ENCODE peak calls at places on chromosomes 2 and 18, in six cellular contexts. M is ovary; G is activated CD4-positive, alpha-beta T cell treated with anti-CD3 and anti-CD28 coated beads, Interleukin-2, amount 50 U/mL, for 24 hours; H is activated CD8-positive, alpha-beta memory T cell treated with anti-CD3 and anti-CD28 coated beads for 4 hours; S is activated T-cell treated with anti-CD3 and anti-CD28 coated beads for 24 hours; U is stimulated activated CD8-positive, alpha-beta memory T cell treated with anti-CD3 and anti-CD28 coated beads, Interleukin-12 subunit alpha, Interleukin-12 subunit beta, amount 100 ng/mL, for 4 hours. W is an unnamed sample.
A peak's percentile ranks its signal among the peaks of the same experiment; 100 is the strongest.

GRCh38 chr2:229731363-229731762 is 17.0 kb upstream of the DNER start:
- DNase-seq in M (no peak), G (no peak), H (no peak), S (no peak), U (no peak), W (no peak)

GRCh38 chr2:133053541-133053940 is 383.5 kb upstream of the LYPD1 start:
- DNase-seq in M (no peak), G (no peak), H (no peak), S (no peak), U (no peak), W (no peak)

GRCh38 chr2:238846503-238847431 is 1.1 kb upstream of the TWIST2 start:
- DNase-seq in M (peak; percentile 51), G (no peak), H (no peak), S (no peak), U (no peak), W (no peak)

GRCh38 chr18:66792466-66792865 is 188.6 kb upstream of the CDH19 start:
- DNase-seq in M (no peak), G (no peak), H (no peak), S (no peak), U (no peak), W (no peak)

GRCh38 chr2:18690342-18690741 is 101.0 kb upstream of the NT5C1B start:
- DNase-seq in M (no peak), G (no peak), H (no peak), S (no peak), U (no peak), W (no peak)

GRCh38 chr2:183034806-183035205 is 3.5 kb downstream of the NCKAP1 start:
- DNase-seq in M (no peak), G (no peak), H (no peak), S (no peak), U (no peak), W (no peak)

GRCh38 chr2:8851811-8852560 is 14.6 kb upstream of the KIDINS220 start:
- DNase-seq in M (no peak), G (no peak), H (no peak), S (no peak), U (no peak), W (no peak)

GRCh38 chr18:35458677-35459441 is 38.9 kb downstream of the INO80C start:
- DNase-seq in M (no peak), G (no peak), H (no peak), S (no peak), U (no peak), W (no peak)

GRCh38 chr2:154952346-154953010 is 254.0 kb downstream of the KCNJ3 start:
- DNase-seq in M (no peak), G (no peak), H (no peak), S (no peak), U (no peak), W (no peak)

GRCh38 chr18:34760444-34760843 is 50.3 kb downstream of the DTNA start:
- DNase-seq in M (no peak), G (no peak), H (no peak), S (no peak), U (no peak), W (no peak)

GRCh38 chr2:240435955-240436625 is 627 bp downstream of the GPC1 start:
- DNase-seq in M (peak; percentile 41), G (no peak), H (no peak), S (no peak), U (no peak), W (no peak)

W was measured in hippocampal formation.